ENCODE peak calls at places on chromosomes 11 and 22, in ten cellular contexts. O is foreskin melanocyte; P is smooth muscle cell of the brain vasculature; V is NCI-H526 treated with DMSO at 0.1 percent for 48 hours; Q is AG08396; C is dorsolateral prefrontal cortex; J is pulmonary artery endothelial cell; L is activated T-helper 1 cell treated with anti-CD3 and anti-CD28 coated beads, Interleukin-12 subunit alpha, Interleukin-12 subunit beta, Interleukin-2, Interleukin-4 antibody, amounts not matched to agents 30 ng/mL and 10 ng/mL and 1 ng/mL, durations not matched to agents 14 hours and 24 hours and 36 hours; K is stimulated activated CD8-positive, alpha-beta memory T cell treated with anti-CD3 and anti-CD28 coated beads, Interleukin-4, amount 100 ng/mL, for 4 hours; I is type B pancreatic cell. E is an unnamed sample.

GRCh38 chr11:134237557-134237922 is 13.1 kb downstream of the VPS26B start:
- DNase-seq in O (no peak), P (no peak), V (no peak), Q (no peak), C (no peak), J (no peak), L (no peak), K (no peak), I (no peak), E (no peak)

GRCh38 chr22:37117092-37117491 is 7.6 kb upstream of the TMPRSS6 start:
- DNase-seq in O (no peak), P (no peak), V (no peak), Q (no peak), C (no peak), J (no peak), L (no peak), K (no peak), I (no peak), E (no peak)

GRCh38 chr22:20552450-20552894 is 45.1 kb downstream of the MED15 start:
- DNase-seq in O (no peak), P (no peak), V (no peak), Q (no peak), C (peak; percentile 71), J (no peak), L (no peak), K (no peak), I (no peak), E (peak; percentile 36)

GRCh38 chr11:28003615-28004014 is 104.3 kb downstream of the KIF18A start:
- DNase-seq in O (no peak), P (no peak), V (no peak), Q (no peak), C (no peak), J (no peak), L (no peak), K (no peak), I (no peak), E (no peak)

GRCh38 chr22:37353839-37354238 is 71.5 kb downstream of the CYTH4 start:
- DNase-seq in O (no peak), P (no peak), V (no peak), Q (no peak), C (no peak), J (no peak), L (no peak), K (no peak), I (no peak), E (no peak)

GRCh38 chr11:75557649-75558494 is 4.2 kb upstream of the SERPINH1 start:
- DNase-seq in O (no peak), P (no peak), V (no peak), Q (peak; percentile 82), C (peak; percentile 36), J (no peak), L (no peak), K (no peak), I (no peak), E (no peak)

GRCh38 chr11:117189941-117190544 is 9.1 kb upstream of the TAGLN start:
- DNase-seq in O (no peak), P (no peak), V (no peak), Q (no peak), C (no peak), J (no peak), L (no peak), K (no peak), I (no peak), E (no peak)

GRCh38 chr11:2760196-2760871 is 60.5 kb upstream of the KCNQ1OT1 start:
- DNase-seq in O (no peak), P (no peak), V (no peak), Q (no peak), C (no peak), J (no peak), L (no peak), K (no peak), I (peak; percentile 62), E (no peak)

GRCh38 chr22:21455334-21456089 is 11.7 kb upstream of the TMEM191C start:
- DNase-seq in O (no peak), P (no peak), V (no peak), Q (no peak), C (no peak), J (no peak), L (no peak), K (no peak), I (peak; percentile 67), E (no peak)

GRCh38 chr11:114219559-114220349 is 76.4 kb upstream of the NNMT start:
- DNase-seq in O (peak; percentile 30), P (no peak), V (no peak), Q (no peak), C (peak; percentile 20), J (peak; percentile 94), L (no peak), K (no peak), I (no peak), E (no peak)

GRCh38 chr22:48845356-48845936 is 982.2 kb downstream of the BRD1 start:
- DNase-seq in O (no peak), P (no peak), V (no peak), Q (no peak), C (no peak), J (no peak), L (no peak), K (no peak), I (no peak), E (no peak)

GRCh38 chr11:37449146-37449545 is 851.1 kb upstream of the RAG2 start:
- DNase-seq in O (peak; percentile 35), P (peak; percentile 51), V (peak; percentile 11), Q (peak; percentile 23), C (no peak), J (no peak), L (no peak), K (no peak), I (no peak), E (peak; percentile 12)

GRCh38 chr11:57649826-57650738 is at the start of gene YPEL4:
- DNase-seq in O (peak; percentile 48), P (no peak), V (no peak), Q (peak; percentile 83), C (peak; percentile 84), J (no peak), L (peak; percentile 49), K (peak; percentile 51), I (no peak), E (no peak)

GRCh38 chr11:133893381-133893780 is 48.1 kb upstream of the SPATA19 start:
- DNase-seq in O (no peak), P (no peak), V (no peak), Q (no peak), C (no peak), J (no peak), L (no peak), K (no peak), I (no peak), E (no peak)

GRCh38 chr22:29692327-29692640 is 27.5 kb upstream of the CABP7 start:
- DNase-seq in O (no peak), P (no peak), V (no peak), Q (no peak), C (no peak), J (no peak), L (no peak), K (no peak), I (no peak), E (no peak)

GRCh38 chr22:17149073-17149815 is 9.8 kb downstream of the HDHD5 start:
- DNase-seq in O (no peak), P (no peak), V (no peak), Q (no peak), C (no peak), J (no peak), L (no peak), K (no peak), I (no peak), E (no peak)

GRCh38 chr11:27451528-27451927 is 21.1 kb downstream of the LGR4 start:
- DNase-seq in O (no peak), P (no peak), V (no peak), Q (no peak), C (no peak), J (no peak), L (no peak), K (no peak), I (no peak), E (no peak)

GRCh38 chr22:40721266-40721665 is 42.0 kb downstream of the MCHR1 start:
- DNase-seq in O (peak; percentile 63), P (no peak), V (no peak), Q (peak; percentile 29), C (no peak), J (no peak), L (no peak), K (no peak), I (no peak), E (no peak)

GRCh38 chr22:23175817-23176644 is 4.3 kb upstream of the BCR start:
- DNase-seq in O (no peak), P (no peak), V (no peak), Q (no peak), C (no peak), J (no peak), L (no peak), K (no peak), I (no peak), E (no peak)

GRCh38 chr11:134499990-134500389 is 87.9 kb upstream of the B3GAT1 start:
- DNase-seq in O (no peak), P (no peak), V (no peak), Q (no peak), C (no peak), J (no peak), L (no peak), K (no peak), I (no peak), E (no peak)

GRCh38 chr22:30265851-30266444 is 703 bp downstream of the OSM start:
- DNase-seq in O (no peak), P (no peak), V (no peak), Q (no peak), C (no peak), J (no peak), L (peak; percentile 79), K (peak; percentile 77), I (no peak), E (no peak)

GRCh38 chr22:18156878-18157713 is 7.1 kb downstream of the USP18 start:
- DNase-seq in O (peak; percentile 44), P (peak; percentile 72), V (no peak), Q (peak; percentile 96), C (peak; percentile 86), J (peak; percentile 80), L (no peak), K (no peak), I (no peak), E (peak; percentile 71)

GRCh38 chr11:28110108-28110838 is 2.1 kb downstream of the METTL15 start:
- DNase-seq in O (peak; percentile 60), P (peak; percentile 41), V (peak; percentile 78), Q (peak; percentile 63), C (peak; percentile 63), J (peak; percentile 48), L (peak; percentile 46), K (peak; percentile 30), I (no peak), E (no peak)

GRCh38 chr11:3627291-3627690 is 14.5 kb downstream of the ART5 start:
- DNase-seq in O (peak; percentile 59), P (no peak), V (no peak), Q (peak; percentile 75), C (no peak), J (no peak), L (no peak), K (no peak), I (no peak), E (no peak)

GRCh38 chr11:118003021-118003423 is 16.8 kb downstream of the IL10RA start:
- DNase-seq in O (no peak), P (no peak), V (no peak), Q (no peak), C (no peak), J (no peak), L (peak; percentile 39), K (no peak), I (peak; percentile 34), E (no peak)

GRCh38 chr22:29346659-29347058 is 31.2 kb upstream of the RASL10A start:
- DNase-seq in O (no peak), P (no peak), V (no peak), Q (no peak), C (peak; percentile 68), J (no peak), L (no peak), K (no peak), I (no peak), E (no peak)

GRCh38 chr11:8706673-8707432 is 24.3 kb downstream of the RPL27A start:
- DNase-seq in O (no peak), P (no peak), V (no peak), Q (no peak), C (no peak), J (no peak), L (no peak), K (no peak), I (no peak), E (no peak)

GRCh38 chr11:116059909-116060308 is 555.7 kb upstream of the CADM1 start:
- DNase-seq in O (no peak), P (no peak), V (peak; percentile 19), Q (no peak), C (no peak), J (no peak), L (no peak), K (no peak), I (no peak), E (no peak)